ENCODE peak calls at places on chromosomes 11 and 22, in seven cellular contexts. X is cardiac fibroblast; A is activated naive CD4-positive, alpha-beta T cell treated with Interleukin-2 at 50 U/mL for 16 hours; E is lower leg skin; S is CD4-positive, alpha-beta memory T cell; L is activated T-cell treated with anti-CD3 and anti-CD28 coated beads, Interleukin-2, amount 50 U/mL, for 48 hours; I is fibroblast of lung. H is an unnamed sample.
A peak's percentile ranks its signal among the peaks of the same experiment; 100 is the strongest.

GRCh38 chr11:19116315-19116970 is 525 bp upstream of the ZDHHC13 start:
- DNase-seq in S (no peak), L (peak; percentile 27), E (no peak), I (no peak), A (no peak), X (no peak), H (no peak)

GRCh38 chr11:124740277-124740882 is 638 bp downstream of the NRGN start:
- DNase-seq in I (no peak), A (peak; percentile 68), X (peak; percentile 40), L (peak; percentile 74), E (peak; percentile 88), S (peak; percentile 61), H (no peak)

GRCh38 chr11:74863410-74863809 is 85.5 kb downstream of the XRRA1 start:
- DNase-seq in S (no peak), I (no peak), A (no peak), L (no peak), X (no peak), E (no peak), H (no peak)

GRCh38 chr22:39638958-39639357 is 68.4 kb downstream of the CACNA1I start:
- DNase-seq in A (no peak), E (no peak), L (no peak), I (no peak), S (no peak), X (no peak), H (no peak)

GRCh38 chr11:67389477-67389876 is 2.3 kb upstream of the RAD9A start:
- DNase-seq in X (no peak), A (peak; percentile 65), S (peak; percentile 57), E (no peak), L (peak; percentile 76), I (no peak), H (no peak)

GRCh38 chr11:57476883-57477506 is 16.7 kb downstream of the RTN4RL2 start:
- DNase-seq in A (peak; percentile 34), S (no peak), L (peak; percentile 53), X (no peak), E (no peak), I (no peak), H (no peak)

GRCh38 chr22:40819741-40820140 is 595 bp upstream of the SLC25A17 start:
- DNase-seq in E (no peak), X (peak; percentile 36), I (peak; percentile 61), S (no peak), A (no peak), L (no peak), H (no peak)

GRCh38 chr11:70080763-70081162 is 2.6 kb downstream of the ANO1 start:
- DNase-seq in A (no peak), I (no peak), E (no peak), X (no peak), L (no peak), S (no peak), H (peak; percentile 70)

GRCh38 chr22:24101966-24102365 is 79.3 kb upstream of the SUSD2 start:
- DNase-seq in X (no peak), A (no peak), S (no peak), L (no peak), E (no peak), I (no peak), H (no peak)

GRCh38 chr11:19577849-19578619 is 134.6 kb upstream of the NAV2 start:
- DNase-seq in I (peak; percentile 26), E (peak; percentile 86), L (no peak), X (peak; percentile 89), A (no peak), S (no peak), H (peak; percentile 69)

GRCh38 chr11:64925536-64926449 is 1.3 kb downstream of the PPP2R5B start:
- DNase-seq in S (no peak), X (no peak), L (no peak), I (no peak), A (no peak), E (no peak), H (no peak)

GRCh38 chr11:82080160-82080559 is 653.5 kb downstream of the FAM181B start:
- DNase-seq in A (no peak), L (no peak), S (no peak), I (peak; percentile 33), E (no peak), X (no peak), H (no peak)

GRCh38 chr11:75625970-75626691 is 42.7 kb downstream of the MAP6 start:
- DNase-seq in S (no peak), X (peak; percentile 66), I (peak; percentile 90), E (no peak), A (no peak), L (no peak), H (no peak)

GRCh38 chr22:42979606-42980005 is 35.3 kb downstream of the PACSIN2 start:
- DNase-seq in I (no peak), E (no peak), A (no peak), X (no peak), L (no peak), S (no peak), H (no peak)

GRCh38 chr22:20111045-20111688 is 4.7 kb upstream of the RANBP1 start:
- DNase-seq in A (peak; percentile 22), E (no peak), X (peak; percentile 30), L (no peak), I (peak; percentile 20), S (peak; percentile 36), H (no peak)

GRCh38 chr11:125192194-125192593 is 27.6 kb downstream of the PKNOX2 start:
- DNase-seq in X (peak; percentile 73), S (no peak), A (no peak), L (no peak), E (no peak), I (no peak), H (no peak)

GRCh38 chr11:73445980-73446379 is 69.8 kb downstream of the RELT start:
- DNase-seq in I (no peak), S (no peak), A (no peak), L (no peak), X (no peak), E (no peak), H (no peak)

GRCh38 chr22:19085233-19086043 is 36.8 kb downstream of the DGCR2 start:
- DNase-seq in S (no peak), A (no peak), I (peak; percentile 51), E (peak; percentile 62), X (peak; percentile 54), L (no peak), H (no peak)

GRCh38 chr11:1943977-1944376 is 3.2 kb upstream of the MRPL23 start:
- DNase-seq in S (peak; percentile 7), L (no peak), E (peak; percentile 84), X (peak; percentile 38), A (no peak), I (no peak), H (peak; percentile 48)

GRCh38 chr11:85823816-85824215 is 12.9 kb upstream of the SYTL2 start:
- DNase-seq in E (no peak), L (peak; percentile 60), S (peak; percentile 94), A (peak; percentile 61), X (no peak), I (peak; percentile 24), H (no peak)

GRCh38 chr11:71269603-71270511 is 17.5 kb upstream of the SHANK2 start:
- DNase-seq in X (no peak), E (peak; percentile 58), A (no peak), I (no peak), L (no peak), S (no peak), H (peak; percentile 38)

GRCh38 chr22:49152930-49153770 is 674.5 kb downstream of the BRD1 start:
- DNase-seq in A (no peak), E (peak; percentile 80), I (no peak), L (no peak), S (no peak), X (no peak), H (no peak)

GRCh38 chr11:65613091-65613928 is 711 bp downstream of the MAP3K11 start:
- DNase-seq in S (no peak), A (peak; percentile 15), E (peak; percentile 90), L (no peak), I (no peak), X (peak; percentile 17), H (no peak)

GRCh38 chr11:15816270-15816871 is 540.0 kb downstream of the SOX6 start:
- DNase-seq in X (peak; percentile 83), S (no peak), E (no peak), L (no peak), A (no peak), I (peak; percentile 96), H (no peak)

GRCh38 chr11:28242596-28242995 is 134.4 kb downstream of the METTL15 start:
- DNase-seq in L (no peak), S (no peak), E (no peak), X (no peak), I (no peak), A (no peak), H (no peak)

GRCh38 chr11:128528294-128528693 is 59.1 kb downstream of the ETS1 start:
- DNase-seq in A (no peak), L (no peak), X (no peak), S (no peak), I (no peak), E (no peak), H (no peak)

GRCh38 chr22:37509026-37509886 is 10.0 kb downstream of the CARD10 start:
- DNase-seq in A (no peak), X (no peak), E (no peak), L (no peak), I (no peak), S (no peak), H (no peak)

GRCh38 chr11:108775324-108775723 is 110.5 kb downstream of the DDX10 start:
- DNase-seq in X (no peak), E (no peak), L (no peak), I (no peak), A (no peak), S (no peak), H (no peak)

GRCh38 chr11:2290351-2290841 is 11.3 kb downstream of the C11orf21 start:
- DNase-seq in A (no peak), S (no peak), I (no peak), X (no peak), L (peak; percentile 6), E (peak; percentile 58), H (no peak)

GRCh38 chr22:46079861-46080821 is 70.2 kb upstream of the PPARA start:
- DNase-seq in I (peak; percentile 71), X (no peak), L (no peak), A (no peak), E (peak; percentile 96), S (no peak), H (no peak)

GRCh38 chr11:945986-946385 is 20.3 kb downstream of the AP2A2 start:
- DNase-seq in E (no peak), S (no peak), X (peak; percentile 73), I (peak; percentile 28), L (no peak), A (no peak), H (no peak)

GRCh38 chr11:92782806-92783205 is 186.6 kb upstream of the MTNR1B start:
- DNase-seq in X (no peak), S (no peak), I (no peak), A (no peak), L (no peak), E (no peak), H (no peak)